ENCODE peak calls at places on chromosomes 13 and 19, in seven cellular contexts. C, F, H, J, B, U and P are unnamed samples.

GRCh38 chr19:55689366-55690108 is 14.5 kb downstream of the EPN1 start:
- DNase-seq in C (no peak), F (no peak), H (no peak), J (no peak), B (no peak), U (no peak), P (no peak)

GRCh38 chr13:22926176-22927007 is 254.4 kb upstream of the SGCG start:
- DNase-seq in C (no peak), F (no peak), H (no peak), J (no peak), B (no peak), U (no peak), P (no peak)

GRCh38 chr19:42253245-42254082 is 1.5 kb downstream of the ERF start:
- DNase-seq in C (peak; percentile 51), F (peak; percentile 58), H (peak; percentile 81), J (no peak), B (peak; percentile 75), U (no peak), P (peak; percentile 35)

GRCh38 chr13:42039457-42039945 is 8.9 kb upstream of the DGKH start:
- DNase-seq in C (peak; percentile 15), F (no peak), H (peak; percentile 49), J (no peak), B (no peak), U (no peak), P (peak; percentile 28)

GRCh38 chr13:105196052-105196451 is 1339.4 kb downstream of the EFNB2 start:
- DNase-seq in C (no peak), F (no peak), H (peak; percentile 25), J (peak; percentile 71), B (no peak), U (no peak), P (peak; percentile 64)

GRCh38 chr19:4744451-4745170 is 21.0 kb upstream of the DPP9 start:
- DNase-seq in C (no peak), F (no peak), H (peak; percentile 52), J (peak; percentile 88), B (no peak), U (peak; percentile 91), P (no peak)

GRCh38 chr13:102812616-102813287 is 13.8 kb downstream of the BIVM start:
- DNase-seq in C (peak; percentile 5), F (no peak), H (no peak), J (no peak), B (no peak), U (no peak), P (no peak)

GRCh38 chr19:4972509-4973230 is 3.8 kb downstream of the KDM4B start:
- DNase-seq in C (no peak), F (no peak), H (peak; percentile 32), J (no peak), B (no peak), U (no peak), P (no peak)

GRCh38 chr13:109782823-109783411 is 3.5 kb downstream of the IRS2 start:
- DNase-seq in C (no peak), F (no peak), H (no peak), J (no peak), B (no peak), U (no peak), P (no peak)

GRCh38 chr13:23725922-23726321 is 155.7 kb downstream of the TNFRSF19 start:
- DNase-seq in C (no peak), F (no peak), H (no peak), J (no peak), B (no peak), U (no peak), P (no peak)

GRCh38 chr19:7975037-7975436 is 30.4 kb downstream of the ELAVL1 start:
- DNase-seq in C (no peak), F (no peak), H (no peak), J (no peak), B (no peak), U (no peak), P (no peak)

GRCh38 chr13:60562081-60562764 is 165.2 kb downstream of the TDRD3 start:
- DNase-seq in C (no peak), F (no peak), H (no peak), J (no peak), B (no peak), U (no peak), P (no peak)

GRCh38 chr13:61039302-61039701 is 376.3 kb downstream of the PCDH20 start:
- DNase-seq in C (no peak), F (no peak), H (no peak), J (no peak), B (no peak), U (no peak), P (no peak)